ENCODE peak calls at places on chromosomes 11 and 22, in seven cellular contexts. I, M, Z, C, J, F and D are unnamed samples.

GRCh38 chr11:77109236-77110019 is 6.8 kb downstream of the OMP start:
- DNase-seq in C (no peak), F (no peak), M (peak; percentile 45), Z (peak; percentile 46), I (no peak), J (no peak), D (no peak)

GRCh38 chr22:42169055-42169469 is 38.5 kb upstream of the CYP2D6 start:
- DNase-seq in F (peak; percentile 51), Z (peak; percentile 80), I (peak; percentile 68), C (no peak), J (peak; percentile 41), M (peak; percentile 85), D (peak; percentile 36)

GRCh38 chr11:132351050-132351449 is 980.6 kb downstream of the NTM start:
- DNase-seq in M (no peak), Z (no peak), I (no peak), C (no peak), J (no peak), F (no peak), D (no peak)

GRCh38 chr11:68116126-68116525 is 5.1 kb downstream of the CHKA start:
- DNase-seq in M (no peak), C (no peak), Z (no peak), J (no peak), I (no peak), F (no peak), D (no peak)

GRCh38 chr11:110355011-110355744 is 58.8 kb upstream of the RDX start:
- DNase-seq in M (no peak), J (no peak), C (no peak), Z (no peak), F (no peak), I (no peak), D (no peak)

GRCh38 chr11:70210051-70210501 is 7.0 kb downstream of the FADD start:
- DNase-seq in C (no peak), I (no peak), M (peak; percentile 89), J (no peak), F (no peak), Z (peak; percentile 66), D (no peak)

GRCh38 chr11:96102664-96103068 is 178.8 kb upstream of the MTMR2 start:
- DNase-seq in I (no peak), C (no peak), Z (peak; percentile 70), M (peak; percentile 72), J (no peak), F (no peak), D (peak; percentile 47)

GRCh38 chr22:41574847-41575381 is 14.1 kb downstream of the CSDC2 start:
- DNase-seq in F (no peak), I (peak; percentile 84), Z (no peak), C (peak; percentile 88), J (no peak), M (no peak), D (no peak)

GRCh38 chr11:73240190-73240781 is 22.2 kb downstream of the P2RY2 start:
- DNase-seq in F (no peak), C (peak; percentile 86), Z (peak; percentile 93), I (peak; percentile 89), M (peak; percentile 26), J (no peak), D (no peak)

GRCh38 chr11:44939673-44940072 is 11.0 kb downstream of the TP53I11 start:
- DNase-seq in Z (peak; percentile 60), J (no peak), C (no peak), I (peak; percentile 55), F (no peak), M (no peak), D (no peak)

GRCh38 chr11:128919192-128919591 is 23.5 kb downstream of the TP53AIP1 start:
- DNase-seq in M (no peak), I (no peak), J (no peak), C (no peak), Z (no peak), F (no peak), D (no peak)

GRCh38 chr11:101478587-101479375 is 105.0 kb downstream of the TRPC6 start:
- DNase-seq in Z (no peak), M (no peak), C (no peak), J (no peak), I (no peak), F (no peak), D (no peak)

GRCh38 chr11:33692013-33692504 is 8.6 kb downstream of the C11orf91 start:
- DNase-seq in C (peak; percentile 83), Z (peak; percentile 99), J (no peak), I (peak; percentile 51), F (no peak), M (peak; percentile 99), D (peak; percentile 94)

GRCh38 chr11:120306519-120307242 is 18.4 kb upstream of the TLCD5 start:
- DNase-seq in M (peak; percentile 69), Z (peak; percentile 84), C (no peak), F (no peak), I (no peak), J (no peak), D (peak; percentile 66)

GRCh38 chr11:74297484-74297883 is 14.0 kb downstream of the P4HA3 start:
- DNase-seq in F (no peak), J (no peak), I (no peak), Z (no peak), C (no peak), M (no peak), D (no peak)

GRCh38 chr11:76792505-76793264 is 9.5 kb downstream of the TSKU start:
- DNase-seq in M (no peak), F (no peak), I (no peak), C (no peak), J (no peak), Z (no peak), D (no peak)

GRCh38 chr22:17808688-17809403 is 34.6 kb upstream of the BID start:
- DNase-seq in Z (peak; percentile 23), I (no peak), J (no peak), C (no peak), M (peak; percentile 34), F (no peak), D (no peak)

GRCh38 chr22:26735019-26735409 is 77.6 kb downstream of the MIAT start:
- DNase-seq in Z (no peak), I (peak; percentile 37), C (no peak), J (no peak), F (no peak), M (no peak), D (no peak)

GRCh38 chr11:45259607-45260006 is 26.5 kb downstream of the SYT13 start:
- DNase-seq in Z (no peak), M (no peak), I (no peak), C (no peak), J (no peak), F (no peak), D (no peak)

GRCh38 chr22:46053563-46054090 is 76.7 kb upstream of the WNT7B start:
- DNase-seq in I (peak; percentile 85), F (peak; percentile 47), Z (peak; percentile 57), M (peak; percentile 57), C (peak; percentile 93), J (peak; percentile 65), D (no peak)

GRCh38 chr22:49437956-49438355 is 389.7 kb downstream of the BRD1 start:
- DNase-seq in J (no peak), Z (no peak), M (no peak), F (no peak), C (no peak), I (no peak), D (no peak)

DNA sequence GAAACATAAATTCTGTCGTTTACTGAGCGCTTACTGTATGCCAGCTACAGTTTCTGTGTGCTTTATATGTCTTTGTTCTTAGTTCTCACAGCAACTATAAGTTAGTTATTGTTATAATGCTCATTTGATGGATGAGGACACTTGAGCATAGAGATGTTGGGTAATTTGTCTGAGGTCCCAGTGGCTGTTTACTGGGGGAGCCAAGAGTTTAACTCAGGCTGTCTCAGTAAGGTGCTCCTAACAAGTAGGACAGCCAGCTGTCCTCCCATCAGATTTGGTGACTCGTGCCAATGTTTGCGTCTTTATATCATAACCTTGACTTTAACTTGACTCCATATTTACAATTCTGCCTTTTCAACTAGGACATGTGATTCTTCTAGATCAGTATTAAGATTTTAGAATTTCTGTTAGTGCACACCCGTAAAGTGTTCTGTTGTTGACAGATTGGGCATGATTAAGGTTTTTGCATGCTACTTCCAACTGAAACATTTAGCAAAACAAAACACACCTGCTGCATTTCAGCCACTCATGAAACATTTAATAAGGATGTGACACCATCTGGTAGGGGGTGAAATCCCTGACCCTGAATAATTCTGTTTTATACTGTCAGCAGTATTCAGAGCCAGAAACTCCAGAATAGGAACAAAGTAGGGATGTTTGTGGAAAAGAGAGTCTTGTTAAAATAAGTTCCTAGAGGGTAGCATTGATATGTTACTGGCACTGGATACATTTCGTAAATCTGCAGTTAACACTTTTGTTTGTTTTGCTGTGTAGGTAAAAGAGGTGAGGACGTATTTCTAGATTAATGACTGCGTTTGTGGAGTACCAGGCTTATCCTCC is 1.9 kb downstream of the REXO2 start:
- DNase-seq in I (no peak), Z (peak; percentile 10), M (no peak), J (no peak), C (no peak), F (no peak), D (no peak)
- H3K4me3 ChIP-seq in I (peak overlapping the region; percentile 82), Z (peak overlapping the region; percentile 94), M (peak overlapping the region; percentile 97), J (no peak overlapping the region), C (peak overlapping the region; percentile 97), F (no peak overlapping the region), D (peak overlapping the region; percentile 97)

GRCh38 chr11:93858376-93858775 is 8.0 kb upstream of the VSTM5 start:
- DNase-seq in J (no peak), I (no peak), F (no peak), M (no peak), Z (no peak), C (no peak), D (no peak)
- TF ChIP-seq CTCF in J (no peak), I (no peak), F (no peak), M (no peak), Z (no peak), C (no peak), D (no peak)

GRCh38 chr11:1307163-1307870 is 2.1 kb downstream of the TOLLIP start:
- DNase-seq in I (no peak), M (no peak), Z (no peak), J (no peak), C (no peak), F (no peak), D (no peak)
- H3K4me3 ChIP-seq in I (no peak overlapping the region), M (no peak overlapping the region), Z (no peak overlapping the region), J (no peak overlapping the region), C (no peak overlapping the region), F (no peak overlapping the region), D (no peak overlapping the region)

GRCh38 chr22:29194269-29194668 is 11.4 kb upstream of the EMID1 start:
- DNase-seq in I (no peak), J (no peak), C (no peak), F (no peak), Z (no peak), M (no peak), D (no peak)
- TF ChIP-seq CTCF in I (no peak), J (peak; percentile 17), C (no peak), F (no peak), Z (peak; percentile 14), M (no peak), D (peak; percentile 6)

GRCh38 chr11:130337281-130338089 is 22.8 kb upstream of the ZBTB44 start:
- DNase-seq in I (no peak), J (no peak), F (no peak), Z (no peak), M (no peak), C (no peak), D (no peak)
- H3K4me3 ChIP-seq in I (no peak overlapping the region), J (no peak overlapping the region), F (no peak overlapping the region), Z (no peak overlapping the region), M (no peak overlapping the region), C (no peak overlapping the region), D (no peak overlapping the region)

GRCh38 chr22:37126882-37127281 is 17.4 kb upstream of the TMPRSS6 start:
- DNase-seq in M (no peak), Z (no peak), C (no peak), F (no peak), J (no peak), I (no peak), D (no peak)
- TF ChIP-seq CTCF in M (peak; percentile 34), Z (peak; percentile 10), C (no peak), F (peak; percentile 31), J (peak; percentile 59), I (no peak), D (peak; percentile 38)